ENCODE peak calls at places on chromosomes 11 and 22, in seven cellular contexts. L is CD14-positive monocyte; I is CD4-positive, alpha-beta T cell; U is omental fat pad; H is mesothelial cell of epicardium; G is hepatocyte; V is thoracic aorta. R is an unnamed sample.
A peak's percentile ranks its signal among the peaks of the same experiment; 100 is the strongest.

GRCh38 chr11:98564881-98565280 is 455.9 kb upstream of the CNTN5 start:
- DNase-seq in L (no peak), I (no peak), U (no peak), H (no peak), G (no peak), V (no peak), R (no peak)

GRCh38 chr11:11265994-11266606 is 87.0 kb downstream of the CSNK2A3 start:
- DNase-seq in L (no peak), I (peak; percentile 37), U (no peak), H (peak; percentile 72), G (peak; percentile 68), V (no peak), R (no peak)

GRCh38 chr22:35314161-35314942 is 14.7 kb downstream of the TOM1 start:
- DNase-seq in L (no peak), I (no peak), U (no peak), H (no peak), G (no peak), V (no peak), R (no peak)

GRCh38 chr11:57463596-57464342 is 3.4 kb downstream of the RTN4RL2 start:
- DNase-seq in L (no peak), I (no peak), U (no peak), H (no peak), G (no peak), V (no peak), R (no peak)

GRCh38 chr11:101390539-101390938 is 193.3 kb downstream of the TRPC6 start:
- DNase-seq in L (no peak), I (no peak), U (no peak), H (no peak), G (no peak), V (no peak), R (no peak)

GRCh38 chr11:44561275-44561781 is 4.1 kb upstream of the CD82 start:
- DNase-seq in L (no peak), I (no peak), U (no peak), H (no peak), G (no peak), V (no peak), R (no peak)

GRCh38 chr11:65586247-65586630 is 9.4 kb downstream of the KCNK7 start:
- DNase-seq in L (no peak), I (no peak), U (no peak), H (no peak), G (no peak), V (no peak), R (no peak)

GRCh38 chr11:106288057-106288456 is 210.6 kb downstream of the AASDHPPT start:
- DNase-seq in L (no peak), I (no peak), U (no peak), H (no peak), G (no peak), V (no peak), R (no peak)

GRCh38 chr22:38230108-38230825 is 28.5 kb downstream of the MAFF start:
- DNase-seq in L (no peak), I (peak; percentile 29), U (no peak), H (no peak), G (peak; percentile 75), V (no peak), R (no peak)

GRCh38 chr11:30608534-30608933 is 22.4 kb upstream of the MPPED2 start:
- DNase-seq in L (no peak), I (no peak), U (no peak), H (no peak), G (no peak), V (no peak), R (no peak)

GRCh38 chr11:9138612-9139579 is 47.5 kb upstream of the SCUBE2 start:
- DNase-seq in L (no peak), I (peak; percentile 10), U (no peak), H (no peak), G (peak; percentile 10), V (peak; percentile 19), R (no peak)

GRCh38 chr11:69934861-69935494 is 115.8 kb upstream of the FGF3 start:
- DNase-seq in L (peak; percentile 26), I (no peak), U (no peak), H (no peak), G (no peak), V (no peak), R (peak; percentile 81)

GRCh38 chr11:13260963-13261599 is 16.5 kb upstream of the BMAL1 start:
- DNase-seq in L (no peak), I (no peak), U (no peak), H (no peak), G (no peak), V (no peak), R (no peak)

GRCh38 chr22:31504282-31504681 is 7.9 kb downstream of the SFI1 start:
- DNase-seq in L (no peak), I (no peak), U (no peak), H (no peak), G (no peak), V (no peak), R (no peak)

GRCh38 chr11:99117603-99118002 is 96.9 kb downstream of the CNTN5 start:
- DNase-seq in L (no peak), I (no peak), U (no peak), H (no peak), G (no peak), V (no peak), R (no peak)

GRCh38 chr11:88164320-88164719 is 10.9 kb downstream of the RAB38 start:
- DNase-seq in L (no peak), I (no peak), U (no peak), H (no peak), G (no peak), V (no peak), R (no peak)

GRCh38 chr11:45538939-45539338 is 126.5 kb downstream of the CHST1 start:
- DNase-seq in L (no peak), I (no peak), U (no peak), H (no peak), G (no peak), V (no peak), R (no peak)

GRCh38 chr22:38766076-38766777 is 10.4 kb upstream of the SUN2 start:
- DNase-seq in L (no peak), I (peak; percentile 39), U (peak; percentile 51), H (peak; percentile 70), G (peak; percentile 88), V (no peak), R (no peak)

GRCh38 chr11:35633827-35634226 is 15.6 kb downstream of the FJX1 start:
- DNase-seq in L (no peak), I (no peak), U (no peak), H (no peak), G (no peak), V (no peak), R (no peak)

GRCh38 chr22:27999876-28000275 is 80.8 kb upstream of the PITPNB start:
- DNase-seq in L (no peak), I (no peak), U (no peak), H (no peak), G (no peak), V (no peak), R (peak; percentile 21)

GRCh38 chr11:71173709-71174108 is 78.7 kb downstream of the SHANK2 start:
- DNase-seq in L (no peak), I (no peak), U (no peak), H (no peak), G (no peak), V (no peak), R (no peak)

DNA sequence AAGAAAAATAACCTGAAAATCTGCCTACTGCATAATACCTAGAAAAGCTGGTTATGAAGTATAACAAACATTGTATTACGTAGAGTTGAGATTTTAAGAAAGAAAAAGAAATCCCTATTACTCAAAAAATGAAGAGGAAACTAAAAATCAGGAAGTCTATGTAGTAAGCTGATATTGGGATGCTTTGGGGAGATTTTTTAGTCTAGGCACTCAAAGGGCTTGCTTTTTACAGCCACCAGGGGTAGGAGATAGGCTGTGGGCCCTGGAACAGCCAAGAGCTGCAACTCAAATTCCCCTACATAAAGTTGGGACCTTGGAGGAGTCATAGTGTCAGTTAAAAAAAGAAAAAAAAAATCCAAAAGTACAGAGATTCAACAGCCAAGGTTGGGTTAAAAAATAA is 90.4 kb downstream of the RELT start:
- DNase-seq in L (no peak), I (no peak), U (no peak), H (no peak), G (no peak), V (no peak), R (no peak)
- TF ChIP-seq CTCF in L (no peak), I (no peak), U (no peak), H (no peak), G (no peak), V (no peak), R (no peak)

GRCh38 chr22:19788661-19789225 is 28.2 kb downstream of the TBX1 start:
- DNase-seq in L (no peak), I (no peak), U (no peak), H (no peak), G (no peak), V (no peak), R (peak; percentile 79)

GRCh38 chr22:19789406-19789805 is 28.8 kb downstream of the TBX1 start:
- DNase-seq in L (no peak), I (no peak), U (no peak), H (no peak), G (no peak), V (no peak), R (peak; percentile 87)

GRCh38 chr22:19786959-19787848 is 26.6 kb downstream of the TBX1 start:
- DNase-seq in L (no peak), I (no peak), U (no peak), H (no peak), G (no peak), V (no peak), R (peak; percentile 84)

GRCh38 chr22:19786264-19786585 is 25.6 kb downstream of the TBX1 start:
- DNase-seq in L (no peak), I (no peak), U (no peak), H (no peak), G (no peak), V (no peak), R (peak; percentile 80)

GRCh38 chr22:19787849-19788141 is 27.2 kb downstream of the TBX1 start:
- DNase-seq in L (no peak), I (no peak), U (no peak), H (no peak), G (no peak), V (no peak), R (no peak)
- TF ChIP-seq CTCF in L (no peak), I (no peak), U (no peak), H (no peak), G (no peak), V (no peak), R (no peak)

GRCh38 chr11:86624366-86624765 is 48.0 kb downstream of the ME3 start:
- DNase-seq in L (no peak), I (no peak), U (no peak), H (no peak), G (no peak), V (no peak), R (no peak)

GRCh38 chr11:86627776-86628455 is 44.5 kb downstream of the ME3 start:
- DNase-seq in L (no peak), I (no peak), U (no peak), H (no peak), G (no peak), V (peak; percentile 17), R (no peak)

GRCh38 chr11:86623736-86624135 is 48.7 kb downstream of the ME3 start:
- DNase-seq in L (no peak), I (no peak), U (no peak), H (no peak), G (no peak), V (no peak), R (no peak)

GRCh38 chr11:86625981-86626380 is 46.4 kb downstream of the ME3 start:
- DNase-seq in L (no peak), I (no peak), U (no peak), H (no peak), G (no peak), V (no peak), R (no peak)

GRCh38 chr11:86625544-86625943 is 46.9 kb downstream of the ME3 start:
- DNase-seq in L (no peak), I (no peak), U (no peak), H (no peak), G (no peak), V (no peak), R (no peak)
- TF ChIP-seq CTCF in L (no peak), I (no peak), U (no peak), H (no peak), G (no peak), V (no peak), R (no peak)

GRCh38 chr22:48719978-48720661 is 1107.6 kb downstream of the BRD1 start:
- DNase-seq in L (peak; percentile 34), I (no peak), U (no peak), H (no peak), G (no peak), V (no peak), R (peak; percentile 56)
- TF ChIP-seq CTCF in L (no peak), I (no peak), U (no peak), H (peak; percentile 28), G (no peak), V (no peak), R (peak; percentile 42)

R was measured in chondrocyte.